ENCODE peak calls at places on chromosomes 5 and 9, in four cellular contexts. W, O, Z and E are unnamed samples. For H3K36me3, the result is how much of the 10 kb centered on the place peaks cover.

GRCh38 chr9:98993570-98993945 is 49.9 kb downstream of the COL15A1 start:
- DNase-seq in W (no peak), Z (no peak), O (no peak), E (peak)

GRCh38 chr5:73981696-73982095 is 355.7 kb downstream of the ARHGEF28 start:
- DNase-seq in O (peak), W (no peak), Z (no peak), E (no peak)

GRCh38 chr5:41128291-41128690 is 57.1 kb upstream of the MROH2B start:
- DNase-seq in W (no peak), Z (no peak), O (no peak), E (no peak)

GRCh38 chr9:7342229-7342628 is 457.3 kb downstream of the DMAC1 start:
- DNase-seq in W (no peak), O (no peak), Z (no peak), E (no peak)

GRCh38 chr5:98843481-98843880 is 70.0 kb downstream of the RGMB start:
- DNase-seq in Z (no peak), W (no peak), O (no peak), E (no peak)

GRCh38 chr5:99061711-99062110 is 132.9 kb upstream of the CHD1 start:
- DNase-seq in O (no peak), Z (no peak), W (no peak), E (no peak)

GRCh38 chr9:132210472-132211145 is 48.8 kb downstream of the NTNG2 start:
- DNase-seq in O (no peak), W (no peak), Z (no peak), E (no peak)

GRCh38 chr5:167012281-167013034 is 1279.0 kb upstream of the WWC1 start:
- DNase-seq in Z (no peak), W (no peak), O (no peak), E (no peak)

GRCh38 chr5:134846641-134846960 is 833 bp downstream of the C5orf24 start:
- DNase-seq in Z (no peak), O (no peak), W (no peak), E (no peak)

GRCh38 chr5:115624994-115625393 is 842 bp downstream of the TMED7 start:
- DNase-seq in W (no peak), Z (no peak), O (no peak), E (no peak)

GRCh38 chr5:5165541-5166002 is 25.4 kb downstream of the ADAMTS16 start:
- DNase-seq in Z (no peak), O (no peak), W (no peak), E (no peak)

GRCh38 chr5:102922111-102922510 is 167.0 kb downstream of the PAM start:
- DNase-seq in Z (no peak), W (no peak), O (no peak), E (no peak)

GRCh38 chr5:115873392-115873791 is 31.7 kb downstream of the AP3S1 start:
- DNase-seq in Z (no peak), O (no peak), W (no peak), E (no peak)

GRCh38 chr9:113463418-113464285 is at the start of gene RGS3:
- DNase-seq in Z (peak), O (no peak), W (no peak), E (peak)

GRCh38 chr9:33436445-33436844 is 10.9 kb downstream of the AQP3 start:
- DNase-seq in Z (no peak), O (peak), W (no peak), E (no peak)

GRCh38 chr9:135093911-135094584 is 6.6 kb downstream of the OLFM1 start:
- DNase-seq in Z (no peak), O (no peak), W (no peak), E (no peak)

GRCh38 chr5:15249152-15249551 is 250.8 kb upstream of the FBXL7 start:
- DNase-seq in W (no peak), O (no peak), Z (no peak), E (no peak)

GRCh38 chr5:135246605-135246922 is 152.5 kb downstream of the MACROH2A1 start:
- DNase-seq in W (no peak), O (no peak), Z (no peak), E (no peak)

GRCh38 chr9:86337469-86338107 is 16.6 kb downstream of the TUT7 start:
- DNase-seq in O (no peak), Z (no peak), W (no peak), E (no peak)

GRCh38 chr9:135995816-135996215 is 34.6 kb upstream of the UBAC1 start:
- DNase-seq in O (no peak), Z (no peak), W (no peak), E (no peak)

GRCh38 chr5:30502277-30502676 is 691.2 kb upstream of the CDH6 start:
- DNase-seq in Z (no peak), O (no peak), W (no peak), E (no peak)

GRCh38 chr5:88049737-88050136 is 218.9 kb downstream of the TMEM161B start:
- DNase-seq in W (no peak), Z (no peak), O (no peak), E (no peak)

DNA sequence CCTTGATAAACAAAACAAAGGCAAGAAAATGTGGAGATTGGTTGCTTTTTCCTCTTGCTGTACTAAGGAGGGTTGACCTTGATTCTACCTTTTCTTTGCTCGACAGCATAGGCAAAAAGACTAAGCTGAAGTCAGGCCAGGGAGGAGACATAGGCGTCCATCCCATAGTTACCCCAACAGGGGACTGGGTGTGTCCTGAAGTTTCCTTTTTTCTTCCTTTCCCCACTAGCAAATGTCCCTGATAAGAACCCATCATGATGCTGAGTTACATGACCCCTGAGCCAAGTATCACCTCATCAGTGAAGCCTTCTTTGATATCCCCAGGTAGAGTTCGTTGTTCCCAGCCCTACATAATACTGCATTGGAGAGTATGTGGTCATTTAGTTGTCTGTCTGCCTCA is 9.9 kb upstream of the SHROOM1 start:
- DNase-seq in Z (no peak), O (no peak), W (no peak), E (no peak)
- H3K27ac ChIP-seq in Z (no peak), O (no peak), W (peak), E (no peak)

GRCh38 chr5:95761771-95762680 is 30.9 kb downstream of the RHOBTB3 start:
- DNase-seq in W (no peak), Z (no peak), O (peak), E (no peak)

GRCh38 chr5:95763941-95764340 is 32.8 kb downstream of the RHOBTB3 start:
- DNase-seq in Z (no peak), W (no peak), O (no peak), E (no peak)

GRCh38 chr5:95760291-95761191 is 29.4 kb downstream of the RHOBTB3 start:
- DNase-seq in Z (no peak), W (no peak), O (no peak), E (no peak)

GRCh38 chr5:95759634-95760033 is 28.5 kb downstream of the RHOBTB3 start:
- DNase-seq in Z (peak), W (no peak), O (no peak), E (no peak)

GRCh38 chr5:95762681-95763041 is 31.5 kb downstream of the RHOBTB3 start:
- DNase-seq in O (no peak), Z (no peak), W (no peak), E (no peak)
- H3K36me3 ChIP-seq in O (under half), Z (under half), W (under half), E (under half)

DNA sequence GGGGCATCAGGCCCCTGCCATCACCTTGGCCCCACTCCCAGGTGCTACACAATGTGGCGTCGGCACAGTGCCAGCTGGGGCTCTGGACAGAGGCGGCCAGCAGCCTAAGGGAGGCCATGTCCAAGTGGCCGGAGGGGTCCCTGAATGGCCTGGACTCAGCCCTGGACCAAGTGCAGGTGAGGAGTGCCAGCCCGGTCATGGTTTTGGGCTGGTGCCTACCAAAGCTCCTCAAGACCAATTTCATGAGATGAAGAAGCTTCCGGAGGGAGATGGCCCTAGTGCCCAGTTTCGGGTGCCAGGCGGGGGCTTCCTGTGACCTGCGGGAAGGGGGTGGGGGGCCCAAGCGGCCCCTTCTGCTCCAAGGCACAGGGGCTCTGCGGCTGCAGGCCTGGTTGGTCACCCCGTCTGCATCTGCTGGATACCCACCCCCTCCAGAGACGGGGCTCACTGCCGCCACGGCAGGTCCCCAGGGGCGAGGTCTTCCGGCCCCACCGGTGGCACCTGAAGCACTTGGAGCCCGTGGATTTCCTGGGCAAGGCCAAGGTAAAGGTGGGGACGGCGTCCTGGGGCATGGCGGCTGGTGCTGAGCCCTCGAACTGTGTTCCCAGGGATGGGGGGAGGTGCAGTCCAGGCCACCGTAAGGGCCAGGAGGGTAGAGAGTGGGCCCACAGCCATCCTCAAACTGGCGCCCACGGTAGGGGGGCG is 5.8 kb downstream of the NOXA1 start:
- DNase-seq in O (no peak), W (no peak), Z (peak), E (no peak)
- TF ChIP-seq CTCF in O (no peak), W (no peak), Z (no peak), E (no peak)

GRCh38 chr9:35103660-35104191 is 795 bp upstream of the STOML2 start:
- DNase-seq in Z (no peak), W (no peak), O (no peak), E (no peak)
- H3K27ac ChIP-seq in Z (peak), W (peak), O (peak), E (peak)

GRCh38 chr5:141978389-141978788 is 9.5 kb downstream of the RNF14 start:
- DNase-seq in W (no peak), O (no peak), Z (no peak), E (no peak)

GRCh38 chr5:141973871-141974595 is 5.1 kb downstream of the RNF14 start:
- DNase-seq in W (no peak), Z (no peak), O (no peak), E (no peak)

GRCh38 chr5:141976176-141976575 is 7.3 kb downstream of the RNF14 start:
- DNase-seq in W (no peak), O (no peak), Z (no peak), E (no peak)
- H3K36me3 ChIP-seq in W (half or more), O (half or more), Z (under half), E (under half)

GRCh38 chr5:129771058-129771838 is 23.4 kb downstream of the MINAR2 start:
- DNase-seq in W (no peak), Z (peak), O (peak), E (peak)
- TF ChIP-seq CTCF in W (peak), Z (peak), O (peak), E (peak)

GRCh38 chr5:79183617-79184016 is 52.3 kb upstream of the JMY start:
- DNase-seq in Z (no peak), W (no peak), O (no peak), E (no peak)

GRCh38 chr5:79183011-79183410 is 52.9 kb upstream of the JMY start:
- DNase-seq in O (no peak), W (no peak), Z (no peak), E (no peak)

GRCh38 chr5:79182141-79182540 is 53.8 kb upstream of the JMY start:
- DNase-seq in W (no peak), Z (no peak), O (no peak), E (no peak)

GRCh38 chr5:79186021-79186420 is 49.9 kb upstream of the JMY start:
- DNase-seq in W (no peak), Z (no peak), O (no peak), E (no peak)

DNA sequence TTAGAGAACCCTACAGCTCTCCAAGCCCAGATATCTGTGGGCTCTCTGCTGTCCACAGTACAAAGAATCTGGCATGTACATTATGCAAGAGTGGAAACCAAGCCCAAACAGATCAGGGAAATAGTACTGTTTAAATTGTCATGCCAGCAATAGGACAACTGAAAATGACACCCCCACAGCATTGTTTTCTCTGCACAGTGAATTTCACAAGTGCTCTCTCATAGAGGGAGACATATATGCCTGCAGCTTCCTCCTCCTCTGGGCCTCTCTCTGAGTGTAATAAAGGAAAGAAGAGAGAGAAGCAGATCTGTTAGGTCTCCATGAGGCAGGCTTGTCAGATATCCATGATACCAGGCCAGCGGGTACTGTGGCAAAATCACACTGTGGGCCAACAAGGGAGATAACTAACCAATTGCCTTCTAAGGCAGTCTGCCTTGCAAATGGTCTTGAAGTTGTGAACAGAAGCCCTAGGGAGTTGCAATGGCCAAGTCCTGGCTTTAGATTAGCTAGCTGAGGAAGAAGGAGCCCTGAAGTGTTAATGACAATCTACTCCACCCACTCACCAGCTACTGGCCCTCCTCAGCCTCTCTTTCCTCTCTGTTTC is 54.4 kb upstream of the JMY start:
- DNase-seq in Z (no peak), O (no peak), W (no peak), E (no peak)
- H3K27ac ChIP-seq in Z (no peak), O (no peak), W (no peak), E (no peak)

GRCh38 chr5:172380261-172380991 is 73.9 kb downstream of the SH3PXD2B start:
- DNase-seq in W (no peak), O (no peak), Z (no peak), E (no peak)
- H3K36me3 ChIP-seq in W (half or more), O (under half), Z (under half), E (under half)